ENCODE peak calls at places on chromosomes 16 and 17, in four cellular contexts. L, O, R and P are unnamed samples.

GRCh38 chr17:33292981-33293867 is at the start of gene ASIC2:
- DNase-seq in L (peak; percentile 45), O (peak; percentile 6), R (peak; percentile 78), P (no peak)

GRCh38 chr17:67198131-67198530 is 46.9 kb downstream of the HELZ start:
- DNase-seq in R (no peak), O (no peak), L (no peak), P (no peak)

GRCh38 chr17:45951403-45951802 is 47.6 kb upstream of the STH start:
- DNase-seq in O (no peak), L (no peak), R (no peak), P (no peak)

GRCh38 chr17:32992360-32993033 is 850 bp downstream of the SPACA3 start:
- DNase-seq in L (no peak), R (no peak), O (peak; percentile 77), P (no peak)

GRCh38 chr17:79721993-79722671 is 8.6 kb upstream of the ENPP7 start:
- DNase-seq in O (peak; percentile 57), R (no peak), L (peak; percentile 13), P (no peak)

GRCh38 chr16:69123894-69124293 is 8.5 kb downstream of the CHTF8 start:
- DNase-seq in O (peak; percentile 80), R (peak; percentile 63), L (peak; percentile 81), P (no peak)

GRCh38 chr17:16117149-16117548 is 98.2 kb downstream of the NCOR1 start:
- DNase-seq in R (no peak), L (no peak), O (no peak), P (no peak)

GRCh38 chr16:65641049-65641448 is 519.2 kb upstream of the CDH11 start:
- DNase-seq in O (no peak), R (no peak), L (no peak), P (no peak)

GRCh38 chr17:16199093-16199492 is 16.2 kb downstream of the NCOR1 start:
- DNase-seq in O (no peak), R (no peak), L (no peak), P (no peak)

GRCh38 chr17:28879886-28880571 is 17.5 kb downstream of the FLOT2 start:
- DNase-seq in O (no peak), R (no peak), L (no peak), P (no peak)

GRCh38 chr17:68296217-68297140 is 5.2 kb downstream of the ARSG start:
- DNase-seq in L (peak; percentile 33), R (no peak), O (peak; percentile 30), P (no peak)

GRCh38 chr16:31455601-31456314 is 3.5 kb upstream of the ARMC5 start:
- DNase-seq in R (no peak), O (no peak), L (no peak), P (no peak)

GRCh38 chr16:20191566-20191965 is 117.9 kb upstream of the GPR139 start:
- DNase-seq in L (no peak), R (no peak), O (no peak), P (no peak)

GRCh38 chr16:79613009-79613408 is 12.5 kb upstream of the MAF start:
- DNase-seq in O (no peak), L (peak; percentile 9), R (no peak), P (no peak)

GRCh38 chr16:89140401-89140800 is 31.1 kb upstream of the CDH15 start:
- DNase-seq in R (peak; percentile 45), O (no peak), L (no peak), P (no peak)

GRCh38 chr16:80622007-80622406 is 81.2 kb downstream of the DYNLRB2 start:
- DNase-seq in O (no peak), R (no peak), L (no peak), P (no peak)

GRCh38 chr16:76387994-76388393 is 110.8 kb downstream of the CNTNAP4 start:
- DNase-seq in L (no peak), O (no peak), R (no peak), P (no peak)

GRCh38 chr17:45709889-45710288 is 74.2 kb upstream of the CRHR1 start:
- DNase-seq in L (no peak), O (no peak), R (no peak), P (no peak)

GRCh38 chr17:75837899-75838298 is 6.3 kb downstream of the UNC13D start:
- DNase-seq in O (no peak), R (no peak), L (no peak), P (no peak)

GRCh38 chr17:27323538-27324212 is 29.8 kb downstream of the WSB1 start:
- DNase-seq in L (peak; percentile 72), O (peak; percentile 51), R (no peak), P (peak; percentile 84)

GRCh38 chr17:67867591-67867990 is 42.3 kb downstream of the BPTF start:
- DNase-seq in L (no peak), R (no peak), O (no peak), P (no peak)

GRCh38 chr17:79750650-79751545 is 20.2 kb downstream of the ENPP7 start:
- DNase-seq in L (no peak), R (no peak), O (no peak), P (no peak)

GRCh38 chr16:9996191-9996590 is 186.0 kb downstream of the GRIN2A start:
- DNase-seq in O (no peak), R (no peak), L (no peak), P (no peak)

GRCh38 chr16:88442811-88443576 is 10.1 kb upstream of the ZFPM1 start:
- DNase-seq in L (peak; percentile 82), O (peak; percentile 86), R (peak; percentile 93), P (peak; percentile 79)

GRCh38 chr17:75480281-75480680 is 23.8 kb downstream of the TMEM94 start:
- DNase-seq in L (no peak), R (peak; percentile 55), O (no peak), P (no peak)

GRCh38 chr17:48734328-48735056 is 5.9 kb upstream of the HOXB13 start:
- DNase-seq in R (peak; percentile 36), O (no peak), L (no peak), P (no peak)

GRCh38 chr17:48731355-48731754 is 2.8 kb upstream of the HOXB13 start:
- DNase-seq in L (no peak), O (no peak), R (no peak), P (no peak)

GRCh38 chr17:48733632-48734327 is 5.2 kb upstream of the HOXB13 start:
- DNase-seq in L (no peak), O (no peak), R (peak; percentile 64), P (no peak)

GRCh38 chr17:48735057-48735341 is 6.4 kb upstream of the HOXB13 start:
- DNase-seq in L (no peak), O (no peak), R (no peak), P (no peak)

DNA sequence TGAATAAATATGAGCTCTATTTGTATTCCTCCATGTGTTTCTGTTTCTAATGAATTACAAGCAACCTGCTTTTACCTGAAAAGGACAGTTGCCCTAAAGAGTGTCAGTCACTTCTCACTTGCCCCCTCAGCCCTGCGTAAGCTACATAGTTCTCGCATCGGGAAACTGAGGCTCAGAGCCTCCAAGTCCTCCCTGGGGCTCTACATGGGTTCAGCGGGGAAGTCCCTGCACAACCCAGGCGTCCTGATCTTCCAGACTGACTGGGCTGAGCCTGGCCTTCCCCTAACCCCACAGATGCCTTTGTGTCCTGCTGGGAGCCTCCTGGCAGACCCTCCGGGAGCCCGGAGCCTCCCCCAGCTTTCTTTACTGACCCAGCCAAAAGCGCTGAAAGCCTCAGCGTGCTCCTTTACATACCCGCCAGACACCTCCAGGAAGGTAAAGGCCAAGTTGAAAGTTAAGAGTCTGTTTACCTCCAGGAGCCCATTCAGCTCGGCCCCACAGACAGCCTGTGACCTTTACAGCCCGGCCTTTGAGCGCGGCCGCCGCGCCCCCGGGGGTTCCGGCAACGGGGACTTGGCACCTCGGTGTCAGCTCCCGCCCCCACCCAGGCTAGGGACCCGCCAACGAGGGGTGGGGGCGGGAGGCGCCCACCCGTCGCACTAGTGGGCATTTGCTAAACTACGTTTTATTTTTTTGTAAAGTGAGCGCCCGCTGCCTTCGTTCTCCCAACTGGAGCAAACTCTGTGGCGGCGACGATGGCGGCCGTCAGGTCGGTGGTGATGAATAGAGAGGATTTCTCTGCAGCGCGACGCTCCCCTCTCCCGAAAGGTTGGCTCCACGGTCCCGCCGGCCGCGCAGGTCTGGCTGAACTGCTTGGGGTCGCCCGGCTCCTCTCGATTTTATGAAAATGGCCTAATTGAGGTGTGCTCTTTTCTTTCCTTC is 4.4 kb upstream of the HOXB13 start:
- DNase-seq in R (peak; percentile 74), L (no peak), O (no peak), P (no peak)
- H3K4me3 ChIP-seq in R (no peak overlapping the region), L (no peak overlapping the region), O (no peak overlapping the region), P (no peak overlapping the region)

GRCh38 chr16:4315185-4316102 is at the start of gene GLIS2:
- DNase-seq in R (peak; percentile 91), O (peak; percentile 75), L (peak; percentile 84), P (peak; percentile 75)
- H3K4me1 ChIP-seq in R (no peaks in the 10 kb centered on the region), O (peaks cover 62% of the 10 kb centered on the region), L (peaks cover 17% of the 10 kb centered on the region), P (peaks cover 6% of the 10 kb centered on the region)

GRCh38 chr17:42548993-42549755 is 3.5 kb upstream of the HSD17B1 start:
- DNase-seq in L (no peak), O (no peak), R (no peak), P (no peak)

GRCh38 chr17:42554250-42555121 is 1.8 kb downstream of the HSD17B1 start:
- DNase-seq in R (peak; percentile 96), O (peak; percentile 88), L (peak; percentile 83), P (peak; percentile 84)

GRCh38 chr17:42553866-42554249 is 1.1 kb downstream of the HSD17B1 start:
- DNase-seq in R (no peak), O (peak; percentile 46), L (peak; percentile 42), P (no peak)

GRCh38 chr17:42555122-42555622 is 2.4 kb downstream of the HSD17B1 start:
- DNase-seq in O (no peak), L (no peak), R (no peak), P (no peak)

GRCh38 chr17:42553161-42553818 is 567 bp downstream of the HSD17B1 start:
- DNase-seq in O (no peak), R (peak; percentile 78), L (no peak), P (no peak)
- H3K4me3 ChIP-seq in O (no peak overlapping the region), R (no peak overlapping the region), L (peak overlapping the region; percentile 86), P (no peak overlapping the region)

GRCh38 chr16:87392823-87393679 is 915 bp downstream of the MAP1LC3B start:
- DNase-seq in R (peak; percentile 87), O (peak; percentile 56), L (peak; percentile 80), P (peak; percentile 57)

GRCh38 chr16:87393680-87394055 is 1.5 kb downstream of the MAP1LC3B start:
- DNase-seq in R (no peak), O (no peak), L (no peak), P (no peak)

GRCh38 chr16:87390641-87391323 is 1.4 kb upstream of the MAP1LC3B start:
- DNase-seq in R (peak; percentile 36), O (no peak), L (no peak), P (no peak)

GRCh38 chr16:87391324-87391949 is 699 bp upstream of the MAP1LC3B start:
- DNase-seq in L (peak; percentile 65), O (peak; percentile 60), R (peak; percentile 91), P (peak; percentile 74)

GRCh38 chr16:87391950-87392822 is at the start of gene MAP1LC3B:
- DNase-seq in R (peak; percentile 98), L (peak; percentile 97), O (peak; percentile 98), P (peak; percentile 96)
- H3K4me1 ChIP-seq in R (no peaks in the 10 kb centered on the region), L (peaks cover 40% of the 10 kb centered on the region), O (peaks cover 63% of the 10 kb centered on the region), P (peaks cover 9% of the 10 kb centered on the region)

GRCh38 chr17:40343126-40344119 is 21.1 kb downstream of the GJD3 start:
- DNase-seq in R (no peak), O (no peak), L (peak; percentile 29), P (no peak)
- H3K4me3 ChIP-seq in R (peak overlapping the region; percentile 88), O (peak overlapping the region; percentile 68), L (peak overlapping the region; percentile 84), P (peak overlapping the region; percentile 51)

GRCh38 chr16:73871076-73871475 is 425.5 kb upstream of the PSMD7 start:
- DNase-seq in O (no peak), L (no peak), R (no peak), P (no peak)
- H3K4me1 ChIP-seq in O (peaks cover 7% of the 10 kb centered on the region), L (no peaks in the 10 kb centered on the region), R (no peaks in the 10 kb centered on the region), P (no peaks in the 10 kb centered on the region)